ENCODE peak calls at places on chromosomes 13 and 19, in eight cellular contexts. P is H9, U is fibroblast of lung, T is heart right ventricle, Q is IMR-90, F is testis, K is adrenal gland, O is ovary. X is an unnamed sample.

GRCh38 chr13:102405499-102406079 is 3.7 kb upstream of the FGF14 start:
- DNase-seq in P (peak; percentile 32), U (peak; percentile 34), T (no peak), Q (peak; percentile 12), F (no peak), K (no peak), O (no peak), X (no peak)

GRCh38 chr19:33193864-33194362 is at the start of gene LRP3:
- DNase-seq in P (no peak), U (peak; percentile 22), T (peak; percentile 59), Q (peak; percentile 11), F (peak; percentile 61), K (no peak), O (peak; percentile 75), X (peak; percentile 41)

GRCh38 chr13:91017031-91017668 is 330.3 kb upstream of the MIR17HG start:
- DNase-seq in P (peak; percentile 62), U (peak; percentile 47), T (no peak), Q (peak; percentile 9), F (peak; percentile 65), K (no peak), O (no peak), X (no peak)

GRCh38 chr19:16938211-16938610 is 49.4 kb downstream of the F2RL3 start:
- DNase-seq in P (no peak), U (no peak), T (no peak), Q (no peak), F (no peak), K (no peak), O (no peak), X (no peak)

GRCh38 chr19:3115916-3116602 is 19.8 kb upstream of the GNA15 start:
- DNase-seq in P (peak; percentile 78), U (no peak), T (no peak), Q (no peak), F (no peak), K (peak; percentile 61), O (no peak), X (no peak)

GRCh38 chr13:95533545-95534135 is 18.9 kb upstream of the CLDN10 start:
- DNase-seq in P (peak; percentile 53), U (no peak), T (no peak), Q (no peak), F (no peak), K (no peak), O (no peak), X (peak; percentile 36)

GRCh38 chr13:48110930-48111721 is 16.2 kb upstream of the MED4 start:
- DNase-seq in P (no peak), U (peak; percentile 3), T (peak; percentile 39), Q (no peak), F (peak; percentile 93), K (peak; percentile 40), O (no peak), X (no peak)

GRCh38 chr19:46456930-46457329 is 14.4 kb downstream of the PNMA8A start:
- DNase-seq in P (no peak), U (no peak), T (no peak), Q (no peak), F (no peak), K (no peak), O (no peak), X (no peak)

GRCh38 chr19:29264897-29265296 is 51.9 kb upstream of the UQCRFS1 start:
- DNase-seq in P (no peak), U (no peak), T (no peak), Q (no peak), F (no peak), K (no peak), O (no peak), X (no peak)

GRCh38 chr13:49240017-49240416 is 7.7 kb upstream of the CDADC1 start:
- DNase-seq in P (no peak), U (peak; percentile 60), T (no peak), Q (peak; percentile 46), F (peak; percentile 38), K (no peak), O (no peak), X (no peak)

GRCh38 chr19:14979498-14980255 is at the start of gene SLC1A6:
- DNase-seq in P (peak; percentile 79), U (no peak), T (no peak), Q (no peak), F (peak; percentile 43), K (no peak), O (no peak), X (no peak)

GRCh38 chr19:35404879-35405622 is 34.2 kb downstream of the GPR42 start:
- DNase-seq in P (no peak), U (peak; percentile 88), T (no peak), Q (peak; percentile 92), F (no peak), K (peak; percentile 78), O (no peak), X (no peak)

GRCh38 chr19:46603752-46604241 is 2.7 kb downstream of the CALM3 start:
- DNase-seq in P (no peak), U (no peak), T (no peak), Q (no peak), F (peak; percentile 13), K (peak; percentile 35), O (no peak), X (no peak)

GRCh38 chr13:98022210-98022609 is 68.7 kb downstream of the IPO5 start:
- DNase-seq in P (no peak), U (peak; percentile 80), T (no peak), Q (peak; percentile 93), F (peak; percentile 35), K (peak; percentile 74), O (no peak), X (no peak)

GRCh38 chr13:40430234-40430633 is 236.2 kb downstream of the FOXO1 start:
- DNase-seq in P (no peak), U (no peak), T (no peak), Q (no peak), F (no peak), K (no peak), O (no peak), X (no peak)

DNA sequence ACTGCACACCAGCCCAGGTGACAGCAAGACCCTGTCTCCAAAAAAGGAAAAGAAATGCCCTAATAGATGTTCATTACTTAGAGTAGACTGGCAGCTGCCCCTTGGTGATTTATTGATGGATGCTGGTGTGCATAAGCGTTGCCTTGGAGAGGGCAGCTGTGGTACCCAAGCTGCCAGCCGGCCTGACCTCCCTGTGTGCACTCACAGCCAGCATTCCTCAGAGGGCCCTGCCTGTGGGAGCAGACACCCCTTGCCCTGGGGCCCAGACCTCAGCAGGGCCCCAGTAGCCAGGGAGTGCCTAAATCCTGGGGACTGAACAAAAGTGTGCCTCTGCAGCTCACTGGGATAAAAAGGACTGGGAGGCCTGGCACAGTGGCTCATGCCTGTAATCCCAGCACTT is 7.8 kb upstream of the ACTN4 start:
- DNase-seq in P (no peak), U (no peak), T (no peak), Q (no peak), F (no peak), K (no peak), O (no peak), X (no peak)
- H3K4me1 ChIP-seq in P (no peaks in the 10 kb centered on the region), U (no peaks in the 10 kb centered on the region), T (peaks cover 23% of the 10 kb centered on the region), Q (no peaks in the 10 kb centered on the region), F (no peaks in the 10 kb centered on the region), K (no peaks in the 10 kb centered on the region), O (no peaks in the 10 kb centered on the region), X (peaks cover 29% of the 10 kb centered on the region)

GRCh38 chr13:111183959-111184684 is 69.0 kb downstream of the ARHGEF7 start:
- DNase-seq in P (no peak), U (peak; percentile 37), T (no peak), Q (no peak), F (no peak), K (no peak), O (peak; percentile 47), X (no peak)
- H3K4me1 ChIP-seq in P (peaks cover 2% of the 10 kb centered on the region), U (peaks cover 17% of the 10 kb centered on the region), T (peaks cover 49% of the 10 kb centered on the region), Q (peaks cover 7% of the 10 kb centered on the region), F (peaks cover 15% of the 10 kb centered on the region), K (peaks cover 7% of the 10 kb centered on the region), O (peaks cover 21% of the 10 kb centered on the region), X (peaks cover 19% of the 10 kb centered on the region)

GRCh38 chr19:48868196-48868886 is at the start of gene PLEKHA4:
- DNase-seq in P (peak; percentile 57), U (peak; percentile 50), T (peak; percentile 81), Q (peak; percentile 49), F (peak; percentile 76), K (peak; percentile 82), O (peak; percentile 84), X (peak; percentile 64)

GRCh38 chr19:48866692-48867091 is 1.7 kb downstream of the PLEKHA4 start:
- DNase-seq in P (no peak), U (no peak), T (no peak), Q (no peak), F (no peak), K (no peak), O (no peak), X (no peak)

GRCh38 chr19:48870048-48870447 is 1.6 kb upstream of the PLEKHA4 start:
- DNase-seq in P (no peak), U (no peak), T (no peak), Q (no peak), F (no peak), K (no peak), O (no peak), X (no peak)

GRCh38 chr19:48867922-48868195 is 558 bp downstream of the PLEKHA4 start:
- DNase-seq in P (no peak), U (no peak), T (no peak), Q (no peak), F (no peak), K (no peak), O (peak; percentile 54), X (no peak)

GRCh38 chr19:48867119-48867921 is 1.1 kb downstream of the PLEKHA4 start:
- DNase-seq in P (no peak), U (no peak), T (no peak), Q (no peak), F (no peak), K (no peak), O (no peak), X (no peak)
- H3K4me1 ChIP-seq in P (peaks cover 3% of the 10 kb centered on the region), U (peaks cover 7% of the 10 kb centered on the region), T (peaks cover 23% of the 10 kb centered on the region), Q (peaks cover 19% of the 10 kb centered on the region), F (peaks cover 28% of the 10 kb centered on the region), K (no peaks in the 10 kb centered on the region), O (peaks cover 12% of the 10 kb centered on the region), X (peaks cover 6% of the 10 kb centered on the region)

GRCh38 chr13:71869274-71869673 is 2.3 kb upstream of the DACH1 start:
- DNase-seq in P (no peak), U (no peak), T (no peak), Q (no peak), F (no peak), K (no peak), O (no peak), X (no peak)

GRCh38 chr13:71871180-71871754 is 4.3 kb upstream of the DACH1 start:
- DNase-seq in P (no peak), U (no peak), T (no peak), Q (no peak), F (no peak), K (no peak), O (no peak), X (no peak)

GRCh38 chr13:71867101-71867814 is at the start of gene DACH1:
- DNase-seq in P (peak; percentile 62), U (peak; percentile 83), T (peak; percentile 53), Q (peak; percentile 20), F (peak; percentile 43), K (peak; percentile 84), O (peak; percentile 20), X (peak; percentile 71)

GRCh38 chr13:71871844-71872243 is 4.8 kb upstream of the DACH1 start:
- DNase-seq in P (no peak), U (no peak), T (no peak), Q (no peak), F (no peak), K (no peak), O (no peak), X (no peak)

DNA sequence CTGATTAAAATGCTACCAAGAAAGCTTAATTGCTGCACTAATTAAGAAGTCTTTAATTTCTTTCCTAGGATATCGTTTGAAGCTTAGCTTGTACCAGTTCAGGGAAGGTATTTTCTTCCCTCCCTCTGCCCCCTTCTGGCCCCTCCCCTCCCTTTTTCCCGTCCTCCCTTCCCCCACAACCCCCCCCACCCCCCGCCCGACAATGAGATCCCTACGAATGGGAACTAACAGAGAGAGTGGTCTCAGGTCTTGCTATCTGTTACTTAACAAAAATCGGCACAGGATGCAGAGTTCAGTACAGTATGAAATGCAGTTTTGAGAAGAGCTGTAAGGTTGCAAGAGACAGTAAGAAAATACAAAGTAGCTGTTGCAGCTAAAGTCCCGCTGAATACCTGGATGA is 3.0 kb upstream of the DACH1 start:
- DNase-seq in P (no peak), U (no peak), T (no peak), Q (no peak), F (no peak), K (no peak), O (no peak), X (no peak)
- H3K4me1 ChIP-seq in P (no peaks in the 10 kb centered on the region), U (no peaks in the 10 kb centered on the region), T (peaks cover 3% of the 10 kb centered on the region), Q (no peaks in the 10 kb centered on the region), F (no peaks in the 10 kb centered on the region), K (peaks cover 10% of the 10 kb centered on the region), O (no peaks in the 10 kb centered on the region), X (peaks cover 3% of the 10 kb centered on the region)